ENCODE peak calls at places on chromosomes 4 and X, in four cellular contexts. L is activated CD4-positive, alpha-beta T cell treated with anti-CD3 and anti-CD28 coated beads for 1 hour; Y is H9; I is activated CD8-positive, alpha-beta memory T cell treated with anti-CD3 and anti-CD28 coated beads, Interleukin-2, amount 10 ng/mL, durations not matched to agents 7 days and 5 days. T is an unnamed sample.

GRCh38 chrX:9166566-9166909 is 132.6 kb upstream of the FAM9B start:
- DNase-seq in I (no peak), Y (no peak), L (no peak), T (no peak)

GRCh38 chr4:140163029-140163810 is 9.2 kb upstream of the MAML3 start:
- DNase-seq in L (no peak), I (no peak), Y (no peak), T (peak)

GRCh38 chr4:185721949-185722316 is 90.1 kb downstream of the SORBS2 start:
- DNase-seq in Y (no peak), I (no peak), L (no peak), T (no peak)

GRCh38 chrX:137425273-137425902 is 140.5 kb upstream of the ZIC3 start:
- DNase-seq in I (no peak), Y (no peak), L (no peak), T (no peak)

GRCh38 chrX:136171420-136171819 is 24.1 kb downstream of the FHL1 start:
- DNase-seq in I (no peak), Y (no peak), L (no peak), T (no peak)

GRCh38 chr4:165383757-165384156 is 4.9 kb downstream of the CPE start:
- DNase-seq in Y (no peak), I (no peak), L (no peak), T (no peak)

GRCh38 chrX:155938132-155938531 is 57.0 kb downstream of the VAMP7 start:
- DNase-seq in L (no peak), I (no peak), Y (no peak), T (no peak)

GRCh38 chr4:12861422-12861821 is 622.7 kb downstream of the RAB28 start:
- DNase-seq in Y (no peak), L (no peak), I (no peak), T (no peak)

GRCh38 chr4:2900701-2901100 is 57.1 kb downstream of the ADD1 start:
- DNase-seq in L (no peak), Y (no peak), I (no peak), T (no peak)

GRCh38 chrX:19912-20571 is 261.1 kb upstream of the PLCXD1 start:
- DNase-seq in L (no peak), I (no peak), Y (peak), T (no peak)

GRCh38 chr4:189096717-189097116 is 844.0 kb upstream of the FRG1 start:
- DNase-seq in I (no peak), Y (peak), L (no peak), T (no peak)

GRCh38 chrX:39955621-39956020 is 142.1 kb downstream of the BCOR start:
- DNase-seq in I (no peak), L (no peak), Y (no peak), T (no peak)

GRCh38 chr4:67861513-67861912 is 22.3 kb downstream of the TMPRSS11D start:
- DNase-seq in Y (no peak), I (no peak), L (no peak), T (no peak)

GRCh38 chrX:13756381-13756780 is 21.8 kb downstream of the OFD1 start:
- DNase-seq in L (no peak), Y (no peak), I (no peak), T (no peak)

GRCh38 chr4:16129336-16129735 is 45.5 kb upstream of the PROM1 start:
- DNase-seq in L (no peak), I (no peak), Y (no peak), T (no peak)

GRCh38 chr4:20422398-20422797 is 170.7 kb downstream of the SLIT2 start:
- DNase-seq in Y (peak), L (no peak), I (peak), T (peak)

GRCh38 chrX:102651242-102651967 is at the start of gene GPRASP1:
- DNase-seq in I (peak), L (peak), Y (peak), T (peak)

GRCh38 chr4:37561803-37562207 is 124.4 kb downstream of the RELL1 start:
- DNase-seq in I (no peak), L (no peak), Y (no peak), T (peak)

GRCh38 chr4:76657443-76657842 is 222.4 kb downstream of the SHROOM3 start:
- DNase-seq in I (no peak), L (no peak), Y (no peak), T (no peak)

GRCh38 chr4:95386410-95386809 is 162.4 kb downstream of the UNC5C start:
- DNase-seq in L (no peak), Y (no peak), I (no peak), T (no peak)

GRCh38 chr4:159016527-159017137 is 86.2 kb upstream of the RAPGEF2 start:
- DNase-seq in L (no peak), Y (peak), I (no peak), T (no peak)

GRCh38 chr4:43343298-43343697 is 450.8 kb downstream of the GRXCR1 start:
- DNase-seq in L (no peak), Y (no peak), I (no peak), T (no peak)

GRCh38 chr4:25628441-25628840 is 27.2 kb upstream of the SLC34A2 start:
- DNase-seq in I (no peak), Y (no peak), L (no peak), T (peak)

GRCh38 chr4:173235050-173235449 is 66.4 kb downstream of the GALNT7 start:
- DNase-seq in Y (no peak), I (no peak), L (no peak), T (no peak)

GRCh38 chrX:40091691-40092421 is 5.9 kb downstream of the BCOR start:
- DNase-seq in L (no peak), Y (peak), I (no peak), T (no peak)

GRCh38 chr4:7533267-7533666 is 98.5 kb upstream of the PSAPL1 start:
- DNase-seq in Y (no peak), I (no peak), L (no peak), T (no peak)

GRCh38 chr4:173528378-173529321 is 1.4 kb downstream of the HAND2 start:
- DNase-seq in Y (peak), I (peak), L (no peak), T (peak)

GRCh38 chr4:144579411-144580020 is 66.4 kb upstream of the HHIP start:
- DNase-seq in I (no peak), Y (no peak), L (no peak), T (no peak)

T was measured in MG63.